ENCODE peak calls at places on chromosome 16, in eight cellular contexts. T is retinal pigment epithelial cell, Z is RWPE1, P is cardiac muscle cell, L is GM20000, N is left lung, W is neural crest cell, Y is epithelial cell of esophagus. X is an unnamed sample.
A peak's percentile ranks its signal among the peaks of the same experiment; 100 is the strongest.

GRCh38 chr16:29745126-29745852 is 501 bp downstream of the C16orf54 start:
- DNase-seq in T (no peak), N (peak; percentile 82), W (no peak), Z (no peak), P (no peak), L (peak; percentile 82), Y (no peak), X (no peak)

GRCh38 chr16:70746040-70746707 is 54.8 kb downstream of the VAC14 start:
- DNase-seq in W (no peak), P (no peak), T (no peak), Y (peak; percentile 73), N (peak; percentile 83), Z (peak; percentile 68), L (no peak), X (no peak)

GRCh38 chr16:11744075-11744470 is 1.4 kb upstream of the TXNDC11 start:
- DNase-seq in Y (no peak), L (no peak), W (no peak), Z (no peak), P (no peak), T (no peak), N (no peak), X (no peak)

GRCh38 chr16:51509336-51509735 is 358.3 kb upstream of the SALL1 start:
- DNase-seq in P (no peak), L (no peak), Z (no peak), N (no peak), T (no peak), W (no peak), Y (no peak), X (no peak)

GRCh38 chr16:65757064-65757463 is 609.4 kb upstream of the CDH5 start:
- DNase-seq in Z (no peak), N (no peak), L (no peak), Y (no peak), T (no peak), P (no peak), W (no peak), X (no peak)

GRCh38 chr16:87121816-87122215 is 195.4 kb downstream of the C16orf95 start:
- DNase-seq in L (no peak), Y (no peak), W (no peak), Z (no peak), P (no peak), N (no peak), T (no peak), X (no peak)

GRCh38 chr16:12321363-12321762 is 344.8 kb downstream of the SNX29 start:
- DNase-seq in P (peak; percentile 37), Z (no peak), Y (no peak), W (no peak), N (no peak), L (no peak), T (no peak), X (no peak)

GRCh38 chr16:88530858-88531203 is 39.4 kb upstream of the ZC3H18 start:
- DNase-seq in P (peak; percentile 38), W (no peak), Y (no peak), L (no peak), T (no peak), Z (no peak), N (peak; percentile 47), X (no peak)

GRCh38 chr16:77408607-77409006 is 26.2 kb downstream of the ADAMTS18 start:
- DNase-seq in T (no peak), Y (no peak), P (no peak), L (no peak), N (no peak), Z (no peak), W (no peak), X (no peak)

GRCh38 chr16:69848635-69849545 is 86.8 kb downstream of the WWP2 start:
- DNase-seq in T (peak; percentile 34), Y (peak; percentile 65), Z (no peak), W (no peak), N (no peak), P (peak; percentile 74), L (no peak), X (no peak)

GRCh38 chr16:11586856-11587642 is at the start of gene LITAF:
- DNase-seq in W (peak; percentile 41), N (peak; percentile 95), P (peak; percentile 69), L (peak; percentile 96), T (no peak), Z (peak; percentile 84), Y (peak; percentile 67), X (no peak)

GRCh38 chr16:57303910-57304168 is 19.4 kb upstream of the PLLP start:
- DNase-seq in T (no peak), L (no peak), P (no peak), W (no peak), Y (no peak), Z (no peak), N (no peak), X (peak; percentile 72)

GRCh38 chr16:11253009-11253994 is 2.7 kb downstream of the SOCS1 start:
- DNase-seq in P (no peak), Z (no peak), N (no peak), W (no peak), L (no peak), T (no peak), Y (no peak), X (no peak)

GRCh38 chr16:67865318-67865717 is 7.5 kb upstream of the EDC4 start:
- DNase-seq in Z (no peak), W (no peak), P (peak; percentile 31), T (no peak), L (no peak), Y (peak; percentile 50), N (no peak), X (no peak)

GRCh38 chr16:17129971-17130370 is 340.8 kb downstream of the XYLT1 start:
- DNase-seq in Z (no peak), T (no peak), W (no peak), Y (no peak), P (no peak), L (no peak), N (no peak), X (no peak)

DNA sequence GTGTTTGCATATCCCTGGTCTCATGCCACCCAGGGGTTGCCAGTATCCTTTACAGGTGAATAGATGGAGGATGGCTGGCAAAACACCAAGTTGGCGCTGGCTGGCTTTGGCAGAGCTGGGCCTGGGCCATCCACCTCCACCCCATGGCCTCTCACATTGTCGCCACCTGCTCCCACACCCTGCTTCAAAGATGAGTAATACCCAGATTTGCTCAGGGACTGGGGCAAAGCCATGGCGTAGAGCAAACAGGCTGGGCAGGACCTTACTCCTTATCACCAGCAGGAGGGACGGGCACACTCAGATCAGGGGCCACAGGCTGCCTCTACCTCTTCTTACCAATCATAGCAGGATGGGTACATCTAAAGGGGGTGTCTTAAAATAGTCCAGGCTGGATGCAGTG is 24.3 kb downstream of the PLA2G10 start:
- DNase-seq in Z (peak; percentile 12), W (no peak), Y (peak; percentile 30), L (no peak), T (no peak), N (no peak), P (no peak), X (no peak)
- TF ChIP-seq CTCF in Z (no peak), W (no peak), Y (peak; percentile 21), L (no peak), T (peak; percentile 9), N (no peak), P (no peak), X (no peak)

GRCh38 chr16:48881272-48881671 is 271.3 kb upstream of the N4BP1 start:
- DNase-seq in Y (no peak), Z (no peak), P (no peak), N (no peak), W (no peak), T (no peak), L (no peak), X (no peak)
- TF ChIP-seq CTCF in Y (no peak), Z (no peak), P (no peak), N (no peak), W (no peak), T (no peak), L (no peak), X (no peak)

GRCh38 chr16:53888222-53888621 is 184.3 kb downstream of the FTO start:
- DNase-seq in T (no peak), Z (no peak), L (no peak), Y (peak; percentile 41), W (no peak), N (no peak), P (no peak), X (no peak)

GRCh38 chr16:53893731-53894435 is 189.9 kb downstream of the FTO start:
- DNase-seq in Z (peak; percentile 55), T (no peak), Y (peak; percentile 85), N (no peak), L (no peak), W (no peak), P (no peak), X (no peak)

GRCh38 chr16:53891409-53892139 is 187.6 kb downstream of the FTO start:
- DNase-seq in Z (no peak), L (no peak), N (no peak), W (no peak), Y (no peak), T (no peak), P (no peak), X (no peak)

GRCh38 chr16:53896711-53897110 is 192.8 kb downstream of the FTO start:
- DNase-seq in N (no peak), Z (no peak), L (no peak), T (no peak), Y (no peak), W (no peak), P (no peak), X (no peak)

GRCh38 chr16:53892155-53892554 is 188.2 kb downstream of the FTO start:
- DNase-seq in T (no peak), W (peak; percentile 71), N (no peak), Z (peak; percentile 22), L (peak; percentile 24), Y (peak; percentile 70), P (peak; percentile 58), X (no peak)
- TF ChIP-seq CTCF in T (peak; percentile 79), W (peak; percentile 88), N (peak; percentile 59), Z (peak; percentile 65), L (peak; percentile 59), Y (peak; percentile 89), P (peak; percentile 77), X (peak; percentile 95)

DNA sequence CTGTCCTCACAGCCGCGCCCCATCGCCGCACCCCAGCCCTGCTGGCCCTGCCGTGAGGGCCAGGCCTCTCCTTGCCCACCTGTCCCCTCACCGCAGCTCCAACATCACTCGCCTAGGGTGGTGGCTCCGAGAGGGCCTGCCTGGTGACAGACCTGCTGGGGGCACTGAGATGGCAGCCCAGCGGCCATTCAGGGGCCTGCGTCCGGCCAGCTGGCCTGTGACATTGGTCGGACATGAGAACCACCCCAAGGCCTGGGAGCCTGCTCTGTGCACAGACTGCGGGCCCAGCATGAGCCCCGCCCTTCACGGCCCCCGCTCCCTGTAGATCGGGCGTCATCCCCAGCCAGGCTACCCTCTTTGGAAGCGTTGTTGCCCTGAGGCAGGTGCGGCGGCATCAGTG is 11.8 kb downstream of the NME3 start:
- DNase-seq in Z (no peak), W (no peak), N (peak; percentile 72), P (no peak), L (no peak), Y (no peak), T (no peak), X (no peak)
- TF ChIP-seq CTCF in Z (no peak), W (no peak), N (no peak), P (no peak), L (no peak), Y (no peak), T (no peak), X (no peak)

DNA sequence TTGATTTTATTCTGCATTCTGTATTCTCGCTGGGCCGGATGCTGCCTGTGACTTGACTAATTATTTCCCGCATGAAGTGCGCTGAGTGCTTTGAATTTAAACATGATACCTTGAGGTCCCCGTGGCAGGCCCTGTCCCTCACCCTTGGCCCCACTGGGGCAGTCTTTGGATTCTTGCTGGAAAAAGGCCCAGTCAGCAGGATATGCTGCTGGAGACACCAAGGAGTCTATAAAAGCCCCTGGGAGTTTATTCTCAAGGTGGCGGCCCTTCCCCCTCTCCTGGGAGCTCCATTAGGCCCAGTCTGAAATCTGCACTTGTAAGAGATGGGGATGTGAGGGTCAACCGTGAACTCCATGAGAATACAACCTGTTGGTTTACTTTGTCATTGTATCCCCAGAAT is 338.5 kb downstream of the HAPSTR1 start:
- DNase-seq in W (no peak), P (no peak), Z (no peak), L (no peak), T (no peak), Y (no peak), N (no peak), X (no peak)
- TF ChIP-seq CTCF in W (no peak), P (no peak), Z (no peak), L (no peak), T (no peak), Y (no peak), N (no peak), X (no peak)